ENCODE peak calls at places on chromosomes 6 and 20, in nine cellular contexts. One of them, this sample, is unnamed.

GRCh38 chr6:13012271-13012670 is 295.7 kb downstream of the PHACTR1 start:
- DNase-seq in HuH-7: peak; percentile 16
- DNase-seq in HTR-8/SVneo: no peak
- DNase-seq in amygdala: no peak
- DNase-seq in fibroblast of pulmonary artery: no peak
- DNase-seq in effector memory CD8-positive, alpha-beta T cell: no peak
- DNase-seq in NCI-H345: no peak
- DNase-seq in cardiac muscle cell: no peak
- DNase-seq in caudate nucleus: no peak
- DNase-seq in this sample: no peak

GRCh38 chr6:113967777-113968176 is 3.2 kb downstream of the HDAC2 start:
- DNase-seq in HuH-7: no peak
- DNase-seq in HTR-8/SVneo: no peak
- DNase-seq in amygdala: no peak
- DNase-seq in fibroblast of pulmonary artery: no peak
- DNase-seq in effector memory CD8-positive, alpha-beta T cell: no peak
- DNase-seq in NCI-H345: no peak
- DNase-seq in cardiac muscle cell: no peak
- DNase-seq in caudate nucleus: no peak
- DNase-seq in this sample: peak; percentile 12

GRCh38 chr6:113668712-113669408 is 188.3 kb upstream of the MARCKS start:
- DNase-seq in HuH-7: no peak
- DNase-seq in HTR-8/SVneo: no peak
- DNase-seq in amygdala: no peak
- DNase-seq in fibroblast of pulmonary artery: no peak
- DNase-seq in effector memory CD8-positive, alpha-beta T cell: no peak
- DNase-seq in NCI-H345: peak; percentile 57
- DNase-seq in cardiac muscle cell: peak; percentile 18
- DNase-seq in caudate nucleus: no peak
- DNase-seq in this sample: no peak

GRCh38 chr20:35511814-35512420 is 17.5 kb downstream of the C20orf173 start:
- DNase-seq in HuH-7: peak; percentile 61
- DNase-seq in HTR-8/SVneo: peak; percentile 56
- DNase-seq in amygdala: no peak
- DNase-seq in fibroblast of pulmonary artery: peak; percentile 66
- DNase-seq in effector memory CD8-positive, alpha-beta T cell: no peak
- DNase-seq in NCI-H345: peak; percentile 22
- DNase-seq in cardiac muscle cell: peak; percentile 67
- DNase-seq in caudate nucleus: no peak
- DNase-seq in this sample: peak; percentile 58

GRCh38 chr6:154933181-154933827 is 61.8 kb upstream of the TIAM2 start:
- DNase-seq in HuH-7: no peak
- DNase-seq in HTR-8/SVneo: no peak
- DNase-seq in amygdala: no peak
- DNase-seq in fibroblast of pulmonary artery: no peak
- DNase-seq in effector memory CD8-positive, alpha-beta T cell: no peak
- DNase-seq in NCI-H345: no peak
- DNase-seq in cardiac muscle cell: peak; percentile 45
- DNase-seq in caudate nucleus: no peak
- DNase-seq in this sample: no peak

GRCh38 chr6:152244998-152245630 is 392.0 kb downstream of the SYNE1 start:
- DNase-seq in HuH-7: no peak
- DNase-seq in HTR-8/SVneo: no peak
- DNase-seq in amygdala: no peak
- DNase-seq in fibroblast of pulmonary artery: no peak
- DNase-seq in effector memory CD8-positive, alpha-beta T cell: no peak
- DNase-seq in NCI-H345: no peak
- DNase-seq in cardiac muscle cell: no peak
- DNase-seq in caudate nucleus: no peak
- DNase-seq in this sample: no peak

GRCh38 chr6:37688088-37688850 is 9.4 kb downstream of the MDGA1 start:
- DNase-seq in HuH-7: no peak
- DNase-seq in HTR-8/SVneo: no peak
- DNase-seq in amygdala: no peak
- DNase-seq in fibroblast of pulmonary artery: no peak
- DNase-seq in effector memory CD8-positive, alpha-beta T cell: no peak
- DNase-seq in NCI-H345: peak; percentile 83
- DNase-seq in cardiac muscle cell: no peak
- DNase-seq in caudate nucleus: no peak
- DNase-seq in this sample: no peak

GRCh38 chr6:34423254-34423653 is 2.6 kb downstream of the RPS10 start:
- DNase-seq in HuH-7: no peak
- DNase-seq in HTR-8/SVneo: no peak
- DNase-seq in amygdala: no peak
- DNase-seq in fibroblast of pulmonary artery: no peak
- DNase-seq in effector memory CD8-positive, alpha-beta T cell: no peak
- DNase-seq in NCI-H345: no peak
- DNase-seq in cardiac muscle cell: no peak
- DNase-seq in caudate nucleus: no peak
- DNase-seq in this sample: no peak

GRCh38 chr6:163302747-163303146 is 111.8 kb upstream of the QKI start:
- DNase-seq in HuH-7: no peak
- DNase-seq in HTR-8/SVneo: no peak
- DNase-seq in amygdala: no peak
- DNase-seq in fibroblast of pulmonary artery: no peak
- DNase-seq in effector memory CD8-positive, alpha-beta T cell: no peak
- DNase-seq in NCI-H345: no peak
- DNase-seq in cardiac muscle cell: peak; percentile 27
- DNase-seq in caudate nucleus: no peak
- DNase-seq in this sample: no peak

GRCh38 chr6:116144590-116144989 is 18.7 kb upstream of the COL10A1 start:
- DNase-seq in HuH-7: peak; percentile 22
- DNase-seq in HTR-8/SVneo: peak; percentile 44
- DNase-seq in amygdala: no peak
- DNase-seq in fibroblast of pulmonary artery: peak; percentile 77
- DNase-seq in effector memory CD8-positive, alpha-beta T cell: no peak
- DNase-seq in NCI-H345: no peak
- DNase-seq in cardiac muscle cell: peak; percentile 92
- DNase-seq in caudate nucleus: no peak
- DNase-seq in this sample: no peak

GRCh38 chr20:64180673-64181072 is 16.4 kb downstream of the MYT1 start:
- DNase-seq in HuH-7: no peak
- DNase-seq in HTR-8/SVneo: no peak
- DNase-seq in amygdala: no peak
- DNase-seq in fibroblast of pulmonary artery: no peak
- DNase-seq in effector memory CD8-positive, alpha-beta T cell: no peak
- DNase-seq in NCI-H345: no peak
- DNase-seq in cardiac muscle cell: no peak
- DNase-seq in caudate nucleus: no peak
- DNase-seq in this sample: no peak

GRCh38 chr6:167568407-167569024 is 243.6 kb downstream of the TTLL2 start:
- DNase-seq in HuH-7: no peak
- DNase-seq in HTR-8/SVneo: no peak
- DNase-seq in amygdala: no peak
- DNase-seq in fibroblast of pulmonary artery: no peak
- DNase-seq in effector memory CD8-positive, alpha-beta T cell: no peak
- DNase-seq in NCI-H345: no peak
- DNase-seq in cardiac muscle cell: no peak
- DNase-seq in caudate nucleus: no peak
- DNase-seq in this sample: peak; percentile 36

GRCh38 chr6:164911151-164911550 is 398.3 kb downstream of the C6orf118 start:
- DNase-seq in HuH-7: no peak
- DNase-seq in HTR-8/SVneo: no peak
- DNase-seq in amygdala: no peak
- DNase-seq in fibroblast of pulmonary artery: no peak
- DNase-seq in effector memory CD8-positive, alpha-beta T cell: no peak
- DNase-seq in NCI-H345: no peak
- DNase-seq in cardiac muscle cell: no peak
- DNase-seq in caudate nucleus: no peak
- DNase-seq in this sample: no peak

GRCh38 chr20:16528078-16528477 is 45.2 kb downstream of the KIF16B start:
- DNase-seq in HuH-7: peak; percentile 84
- DNase-seq in HTR-8/SVneo: peak; percentile 38
- DNase-seq in amygdala: no peak
- DNase-seq in fibroblast of pulmonary artery: peak; percentile 77
- DNase-seq in effector memory CD8-positive, alpha-beta T cell: no peak
- DNase-seq in NCI-H345: peak; percentile 74
- DNase-seq in cardiac muscle cell: peak; percentile 76
- DNase-seq in caudate nucleus: no peak
- DNase-seq in this sample: no peak

GRCh38 chr6:22296067-22296466 is 769 bp downstream of the PRL start:
- DNase-seq in HuH-7: no peak
- DNase-seq in HTR-8/SVneo: no peak
- DNase-seq in amygdala: no peak
- DNase-seq in fibroblast of pulmonary artery: no peak
- DNase-seq in effector memory CD8-positive, alpha-beta T cell: no peak
- DNase-seq in NCI-H345: no peak
- DNase-seq in cardiac muscle cell: no peak
- DNase-seq in caudate nucleus: no peak
- DNase-seq in this sample: no peak

GRCh38 chr6:43123691-43124314 is 47.3 kb upstream of the SRF start:
- DNase-seq in HuH-7: no peak
- DNase-seq in HTR-8/SVneo: no peak
- DNase-seq in amygdala: no peak
- DNase-seq in fibroblast of pulmonary artery: no peak
- DNase-seq in effector memory CD8-positive, alpha-beta T cell: no peak
- DNase-seq in NCI-H345: no peak
- DNase-seq in cardiac muscle cell: no peak
- DNase-seq in caudate nucleus: no peak
- DNase-seq in this sample: peak; percentile 58

GRCh38 chr6:149306967-149307366 is 10.5 kb upstream of the TAB2 start:
- DNase-seq in HuH-7: no peak
- DNase-seq in HTR-8/SVneo: peak; percentile 30
- DNase-seq in amygdala: no peak
- DNase-seq in fibroblast of pulmonary artery: peak; percentile 63
- DNase-seq in effector memory CD8-positive, alpha-beta T cell: no peak
- DNase-seq in NCI-H345: no peak
- DNase-seq in cardiac muscle cell: peak; percentile 72
- DNase-seq in caudate nucleus: no peak
- DNase-seq in this sample: no peak

GRCh38 chr6:144659202-144659731 is 374.1 kb downstream of the UTRN start:
- DNase-seq in HuH-7: peak; percentile 38
- DNase-seq in HTR-8/SVneo: no peak
- DNase-seq in amygdala: no peak
- DNase-seq in fibroblast of pulmonary artery: peak; percentile 86
- DNase-seq in effector memory CD8-positive, alpha-beta T cell: no peak
- DNase-seq in NCI-H345: no peak
- DNase-seq in cardiac muscle cell: peak; percentile 80
- DNase-seq in caudate nucleus: no peak
- DNase-seq in this sample: peak; percentile 7

GRCh38 chr6:827431-827830 is 134.5 kb upstream of the EXOC2 start:
- DNase-seq in HuH-7: no peak
- DNase-seq in HTR-8/SVneo: no peak
- DNase-seq in amygdala: no peak
- DNase-seq in fibroblast of pulmonary artery: no peak
- DNase-seq in effector memory CD8-positive, alpha-beta T cell: no peak
- DNase-seq in NCI-H345: no peak
- DNase-seq in cardiac muscle cell: no peak
- DNase-seq in caudate nucleus: no peak
- DNase-seq in this sample: no peak

GRCh38 chr6:7148100-7148822 is 40.5 kb downstream of the RREB1 start:
- DNase-seq in HuH-7: no peak
- DNase-seq in HTR-8/SVneo: peak; percentile 34
- DNase-seq in amygdala: no peak
- DNase-seq in fibroblast of pulmonary artery: no peak
- DNase-seq in effector memory CD8-positive, alpha-beta T cell: no peak
- DNase-seq in NCI-H345: no peak
- DNase-seq in cardiac muscle cell: no peak
- DNase-seq in caudate nucleus: no peak
- DNase-seq in this sample: no peak

GRCh38 chr6:19669206-19669605 is 168.0 kb upstream of the ID4 start:
- DNase-seq in HuH-7: no peak
- DNase-seq in HTR-8/SVneo: no peak
- DNase-seq in amygdala: no peak
- DNase-seq in fibroblast of pulmonary artery: peak; percentile 68
- DNase-seq in effector memory CD8-positive, alpha-beta T cell: no peak
- DNase-seq in NCI-H345: no peak
- DNase-seq in cardiac muscle cell: peak; percentile 81
- DNase-seq in caudate nucleus: no peak
- DNase-seq in this sample: no peak